ENCODE peak calls at places on chromosomes 13 and 19, in seven cellular contexts. D, J, W, F, P, Y and Q are unnamed samples.

GRCh38 chr13:59391696-59392095 is 772.0 kb downstream of the DIAPH3 start:
- DNase-seq in D (peak; percentile 30), J (peak; percentile 53), W (peak; percentile 7), F (peak; percentile 45), P (peak; percentile 39), Y (peak; percentile 16), Q (peak; percentile 36)

GRCh38 chr13:35923347-35923746 is 207.8 kb downstream of the DCLK1 start:
- DNase-seq in D (no peak), J (no peak), W (no peak), F (no peak), P (no peak), Y (peak; percentile 16), Q (no peak)

GRCh38 chr13:86446311-86446710 is 647.1 kb upstream of the SLITRK6 start:
- DNase-seq in D (no peak), J (no peak), W (no peak), F (no peak), P (no peak), Y (no peak), Q (no peak)

GRCh38 chr19:55116232-55117062 is 990 bp downstream of the PPP1R12C start:
- DNase-seq in D (peak; percentile 86), J (peak; percentile 59), W (peak; percentile 50), F (no peak), P (peak; percentile 9), Y (no peak), Q (no peak)

GRCh38 chr13:100694722-100695644 is 20.4 kb upstream of the TMTC4 start:
- DNase-seq in D (peak; percentile 58), J (peak; percentile 78), W (peak; percentile 46), F (no peak), P (peak; percentile 55), Y (peak; percentile 60), Q (no peak)

GRCh38 chr19:1084024-1084868 is 10.9 kb downstream of the POLR2E start:
- DNase-seq in D (no peak), J (no peak), W (no peak), F (no peak), P (no peak), Y (no peak), Q (no peak)

GRCh38 chr13:87671031-87671823 is at the start of gene SLITRK5:
- DNase-seq in D (peak; percentile 86), J (peak; percentile 94), W (no peak), F (no peak), P (peak; percentile 3), Y (no peak), Q (no peak)

GRCh38 chr19:53908933-53909415 is at the start of gene CACNG7:
- DNase-seq in D (peak; percentile 94), J (no peak), W (no peak), F (no peak), P (no peak), Y (no peak), Q (no peak)

GRCh38 chr19:917323-918151 is at the start of gene KISS1R:
- DNase-seq in D (peak; percentile 84), J (peak; percentile 91), W (peak; percentile 60), F (no peak), P (peak; percentile 71), Y (no peak), Q (no peak)

GRCh38 chr13:24764276-24764630 is 284 bp downstream of the RNF17 start:
- DNase-seq in D (no peak), J (no peak), W (no peak), F (no peak), P (no peak), Y (no peak), Q (no peak)

GRCh38 chr19:50332014-50332263 is 2.8 kb upstream of the KCNC3 start:
- DNase-seq in D (no peak), J (no peak), W (no peak), F (no peak), P (no peak), Y (no peak), Q (no peak)

GRCh38 chr19:50333737-50334617 is 4.8 kb upstream of the KCNC3 start:
- DNase-seq in D (peak; percentile 98), J (peak; percentile 94), W (peak; percentile 99), F (no peak), P (no peak), Y (no peak), Q (no peak)

GRCh38 chr19:50331187-50332013 is 2.2 kb upstream of the KCNC3 start:
- DNase-seq in D (no peak), J (peak; percentile 61), W (no peak), F (no peak), P (no peak), Y (no peak), Q (no peak)

GRCh38 chr19:50333235-50333736 is 4.1 kb upstream of the KCNC3 start:
- DNase-seq in D (peak; percentile 87), J (peak; percentile 93), W (peak; percentile 76), F (peak; percentile 82), P (peak; percentile 72), Y (peak; percentile 88), Q (peak; percentile 72)

DNA sequence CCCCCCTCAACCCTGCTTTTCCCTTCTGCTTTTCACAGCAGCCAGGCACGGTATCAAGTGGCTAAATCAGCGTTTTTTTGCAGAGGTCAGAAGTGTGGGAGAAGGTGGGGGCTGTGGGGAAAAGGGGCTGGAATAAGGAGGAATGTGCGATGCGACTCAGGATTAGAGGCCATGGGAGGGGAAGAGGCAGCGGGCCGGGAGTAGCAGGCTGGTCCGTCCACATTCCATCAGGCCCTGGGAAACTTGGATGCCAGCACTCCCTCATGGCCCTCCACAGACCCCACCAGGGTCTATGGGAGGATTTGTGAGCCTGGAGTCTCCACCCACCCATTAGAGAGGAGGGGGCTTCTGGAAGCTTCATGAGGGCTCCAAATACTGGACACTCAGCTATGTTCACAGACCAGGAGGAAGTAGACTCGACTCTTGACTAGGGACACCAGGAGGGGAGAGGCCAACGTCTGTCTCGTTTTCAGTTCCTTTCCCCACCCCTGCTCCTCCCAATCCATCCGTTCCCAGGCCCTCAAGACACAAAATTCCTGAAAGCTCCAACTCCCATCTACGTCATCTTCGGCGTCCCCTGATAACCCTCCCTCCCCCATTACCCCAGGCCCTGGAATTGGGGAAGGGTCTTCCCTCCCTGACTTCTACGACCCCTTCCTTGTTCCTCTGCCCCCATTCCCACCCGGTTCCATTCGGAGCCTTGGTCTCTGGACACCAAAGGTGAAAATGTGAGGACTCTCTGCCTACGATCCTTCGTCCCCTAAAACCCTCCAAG is 3.3 kb upstream of the KCNC3 start:
- DNase-seq in D (no peak), J (peak; percentile 66), W (no peak), F (no peak), P (no peak), Y (no peak), Q (no peak)
- TF ChIP-seq SIN3A in D (no peak), J (no peak), W (no peak), F (no peak), P (no peak), Y (no peak), Q (no peak)

GRCh38 chr13:20116213-20116612 is 44.6 kb downstream of the GJA3 start:
- DNase-seq in D (no peak), J (no peak), W (no peak), F (no peak), P (no peak), Y (no peak), Q (no peak)

GRCh38 chr13:20118268-20119140 is 42.3 kb downstream of the GJA3 start:
- DNase-seq in D (peak; percentile 71), J (no peak), W (peak; percentile 83), F (no peak), P (no peak), Y (no peak), Q (no peak)

GRCh38 chr13:20109037-20109436 is 51.8 kb downstream of the GJA3 start:
- DNase-seq in D (no peak), J (no peak), W (no peak), F (no peak), P (no peak), Y (no peak), Q (no peak)

GRCh38 chr13:20119960-20120359 is 40.9 kb downstream of the GJA3 start:
- DNase-seq in D (no peak), J (no peak), W (no peak), F (no peak), P (no peak), Y (no peak), Q (no peak)

GRCh38 chr13:20114066-20114465 is 46.8 kb downstream of the GJA3 start:
- DNase-seq in D (no peak), J (no peak), W (no peak), F (no peak), P (peak; percentile 18), Y (no peak), Q (no peak)
- TF ChIP-seq SIN3A in D (no peak), J (no peak), W (no peak), F (no peak), P (no peak), Y (no peak), Q (no peak)

DNA sequence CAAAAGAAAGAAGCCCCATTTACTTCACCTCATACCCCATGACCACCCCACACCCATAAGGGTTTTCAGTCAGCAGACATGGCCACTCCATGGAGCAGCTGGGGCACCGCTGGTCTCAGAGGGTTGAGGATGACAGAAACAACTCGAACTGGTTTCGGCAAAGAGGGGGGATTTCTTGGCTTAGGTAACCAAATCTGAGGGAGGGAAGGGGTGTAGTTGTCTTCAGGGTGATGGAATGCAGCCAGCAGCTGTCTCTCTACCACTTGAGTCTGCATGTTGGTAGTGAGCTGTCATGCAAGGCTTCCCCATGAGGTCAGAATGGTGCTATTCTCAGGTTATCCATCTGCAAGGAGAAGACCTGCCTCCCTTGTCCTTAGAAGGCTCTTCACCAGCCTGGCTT is 55.5 kb upstream of the PEG3 start:
- DNase-seq in D (no peak), J (no peak), W (no peak), F (no peak), P (no peak), Y (no peak), Q (no peak)
- TF ChIP-seq SIN3A in D (no peak), J (no peak), W (no peak), F (no peak), P (no peak), Y (no peak), Q (no peak)

DNA sequence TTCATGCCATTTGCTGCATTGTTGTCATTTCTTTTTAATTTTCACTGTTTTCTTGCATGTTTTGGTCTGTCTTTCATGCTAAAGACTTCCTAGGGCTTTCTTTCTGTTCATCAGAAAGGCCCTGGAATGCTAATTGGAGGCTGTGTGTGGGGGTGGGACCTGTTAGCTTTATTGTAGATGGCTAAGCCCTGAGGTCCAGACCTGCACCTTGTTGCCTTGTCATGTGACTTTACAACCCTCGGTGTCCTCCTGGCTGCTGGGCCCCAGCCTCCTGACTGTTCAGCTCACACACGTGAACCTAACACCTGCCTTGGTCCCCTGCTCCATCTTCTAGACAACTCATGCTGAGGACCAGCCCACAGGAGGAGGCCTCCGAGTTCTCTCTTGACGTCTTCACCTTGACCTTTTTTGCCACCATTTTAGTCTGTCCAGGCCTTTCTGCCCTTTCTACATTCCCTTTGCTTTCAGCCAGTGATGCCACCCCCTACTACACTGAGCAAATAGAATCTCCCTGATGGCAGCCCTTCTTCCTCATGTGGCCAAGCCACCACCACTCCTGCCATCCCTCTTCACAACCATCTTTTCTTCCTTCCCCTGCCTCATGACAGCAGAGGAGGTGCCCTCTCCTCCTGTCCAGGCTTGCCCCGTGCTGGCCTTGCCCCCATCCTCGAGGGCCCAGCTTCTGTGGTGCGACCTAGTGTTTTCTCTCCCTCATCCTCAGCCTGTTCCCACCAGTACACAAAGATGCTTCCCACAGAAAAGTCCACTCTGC is 41.4 kb upstream of the GPI start:
- DNase-seq in D (no peak), J (no peak), W (no peak), F (no peak), P (no peak), Y (no peak), Q (no peak)
- TF ChIP-seq SIN3A in D (no peak), J (no peak), W (no peak), F (no peak), P (no peak), Y (no peak), Q (no peak)